ENCODE peak calls at places on chromosomes 13 and 19, in six cellular contexts. F is type B pancreatic cell, J is GM20000, M is SK-N-SH, O is B cell, Y is cardiac muscle cell. H is an unnamed sample.

GRCh38 chr19:51123381-51124186 is 1.1 kb upstream of the SIGLEC9 start:
- DNase-seq in J (no peak), F (no peak), M (no peak), O (no peak), Y (no peak), H (no peak)

GRCh38 chr19:40623403-40624239 is 22.5 kb downstream of the LTBP4 start:
- DNase-seq in F (no peak), Y (peak), O (no peak), J (no peak), M (peak), H (no peak)

GRCh38 chr13:20446900-20447299 is 78.8 kb downstream of the CRYL1 start:
- DNase-seq in O (no peak), Y (no peak), F (no peak), J (no peak), M (no peak), H (no peak)

GRCh38 chr13:44718467-44718866 is 142.3 kb upstream of the TSC22D1 start:
- DNase-seq in F (no peak), J (no peak), Y (no peak), O (no peak), M (no peak), H (no peak)

GRCh38 chr13:93066187-93066586 is 160.4 kb upstream of the GPC6 start:
- DNase-seq in O (no peak), F (no peak), Y (no peak), J (no peak), M (no peak), H (no peak)

GRCh38 chr13:36345438-36346221 is 564 bp downstream of the SPART start:
- DNase-seq in M (no peak), J (peak), Y (peak), O (peak), F (peak), H (peak)

GRCh38 chr19:46791944-46792343 is 3.5 kb upstream of the SLC1A5 start:
- DNase-seq in M (peak), O (no peak), Y (no peak), F (no peak), J (peak), H (no peak)

GRCh38 chr13:62246581-62246980 is 830.9 kb upstream of the PCDH20 start:
- DNase-seq in Y (no peak), O (no peak), F (no peak), J (no peak), M (no peak), H (no peak)

DNA sequence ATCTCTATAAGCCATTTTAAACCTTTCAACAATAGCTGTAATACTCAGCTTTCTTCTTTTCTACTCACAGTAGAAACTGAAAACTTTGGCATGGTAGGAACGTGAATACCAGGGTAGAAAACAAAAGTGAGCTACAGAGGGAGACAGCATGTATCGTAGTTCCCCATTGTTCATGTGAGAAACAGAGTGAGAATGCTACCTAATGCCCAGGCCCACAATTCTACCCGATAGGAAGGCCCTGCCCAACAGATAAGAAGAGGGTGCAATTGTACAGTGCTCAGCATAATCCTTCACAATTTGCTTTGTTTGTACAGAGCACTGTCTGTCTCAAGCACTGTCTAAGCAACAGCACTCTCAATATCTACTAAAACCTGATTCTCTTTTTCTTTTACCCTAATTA is 322.4 kb downstream of the EFNB2 start:
- DNase-seq in O (no peak), J (no peak), M (no peak), F (no peak), Y (no peak), H (no peak)
- TF ChIP-seq CTCF in O (no peak), J (no peak), M (no peak), F (no peak), Y (no peak), H (no peak)

GRCh38 chr13:95697052-95697680 is 20.2 kb downstream of the DNAJC3 start:
- DNase-seq in M (no peak), J (no peak), F (no peak), Y (no peak), O (no peak), H (no peak)

GRCh38 chr13:95698047-95698749 is 21.3 kb downstream of the DNAJC3 start:
- DNase-seq in M (no peak), F (no peak), O (no peak), J (no peak), Y (no peak), H (no peak)
- TF ChIP-seq CTCF in M (peak), F (peak), O (no peak), J (no peak), Y (peak), H (peak)

DNA sequence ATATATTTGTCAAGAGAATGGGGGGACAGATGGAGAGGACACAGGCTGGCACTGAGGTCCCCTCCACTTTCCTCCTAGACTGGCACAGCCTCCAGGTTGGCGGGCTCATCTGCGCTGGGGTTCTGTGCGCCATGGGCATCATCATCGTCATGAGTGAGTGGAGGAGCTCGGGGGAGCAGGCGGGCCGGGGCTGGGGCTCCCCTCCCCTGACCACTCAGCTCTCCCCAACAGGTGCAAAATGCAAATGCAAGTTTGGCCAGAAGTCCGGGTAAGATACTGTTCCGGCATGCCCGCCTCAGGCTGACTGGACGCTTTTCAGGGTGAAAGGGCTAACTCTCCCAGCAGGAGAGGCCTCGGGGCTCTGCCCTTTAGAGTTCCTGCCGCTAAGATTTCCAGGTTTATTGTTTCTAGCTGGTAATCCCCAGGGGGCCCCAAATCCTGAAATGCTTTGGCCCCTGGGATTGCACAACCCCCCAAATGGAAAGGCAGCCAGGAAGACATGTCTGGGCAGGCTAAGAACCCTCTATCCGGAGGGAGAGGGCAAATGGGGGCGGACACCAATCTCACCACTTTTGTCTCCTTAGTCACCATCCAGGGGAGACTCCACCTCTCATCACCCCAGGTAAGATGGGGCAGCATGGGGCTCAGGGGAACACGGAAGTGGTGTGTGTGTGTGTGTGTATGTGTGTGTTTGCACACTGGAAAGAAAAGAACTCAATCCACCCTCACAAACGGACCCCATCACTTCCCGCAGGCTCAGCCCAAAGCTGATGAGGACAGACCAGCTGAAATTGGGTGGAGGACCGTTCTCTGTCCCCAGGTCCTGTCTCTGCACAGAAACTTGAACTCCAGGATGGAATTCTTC is 7.3 kb downstream of the FXYD3 start:
- DNase-seq in M (no peak), J (no peak), O (no peak), Y (no peak), F (no peak), H (no peak)
- TF ChIP-seq CTCF in M (no peak), J (no peak), O (no peak), Y (no peak), F (no peak), H (no peak)

GRCh38 chr13:112260108-112261055 is 115.8 kb upstream of the SPACA7 start:
- DNase-seq in F (peak), M (no peak), J (no peak), O (no peak), Y (no peak), H (no peak)
- TF ChIP-seq CTCF in F (no peak), M (no peak), J (no peak), O (no peak), Y (no peak), H (no peak)

GRCh38 chr19:22545751-22546150 is 88.4 kb upstream of the ZNF492 start:
- DNase-seq in F (no peak), Y (no peak), O (no peak), M (peak), J (peak), H (no peak)
- TF ChIP-seq CTCF in F (peak), Y (no peak), O (no peak), M (peak), J (peak), H (peak)

GRCh38 chr13:49792550-49793324 is at the start of gene KPNA3:
- DNase-seq in Y (peak), O (peak), M (peak), J (peak), F (peak), H (peak)
- TF ChIP-seq CTCF in Y (no peak), O (no peak), M (no peak), J (peak), F (no peak), H (no peak)

GRCh38 chr13:39279077-39279476 is 240.8 kb downstream of the NHLRC3 start:
- DNase-seq in F (no peak), O (no peak), J (no peak), M (no peak), Y (no peak), H (no peak)

GRCh38 chr13:39282400-39282972 is 244.2 kb downstream of the NHLRC3 start:
- DNase-seq in F (no peak), O (no peak), Y (no peak), J (peak), M (no peak), H (no peak)

GRCh38 chr13:39281539-39282150 is 243.4 kb downstream of the NHLRC3 start:
- DNase-seq in O (no peak), J (no peak), M (no peak), F (no peak), Y (no peak), H (no peak)

GRCh38 chr13:39283062-39283461 is 244.8 kb downstream of the NHLRC3 start:
- DNase-seq in Y (no peak), M (no peak), J (no peak), O (no peak), F (no peak), H (no peak)

DNA sequence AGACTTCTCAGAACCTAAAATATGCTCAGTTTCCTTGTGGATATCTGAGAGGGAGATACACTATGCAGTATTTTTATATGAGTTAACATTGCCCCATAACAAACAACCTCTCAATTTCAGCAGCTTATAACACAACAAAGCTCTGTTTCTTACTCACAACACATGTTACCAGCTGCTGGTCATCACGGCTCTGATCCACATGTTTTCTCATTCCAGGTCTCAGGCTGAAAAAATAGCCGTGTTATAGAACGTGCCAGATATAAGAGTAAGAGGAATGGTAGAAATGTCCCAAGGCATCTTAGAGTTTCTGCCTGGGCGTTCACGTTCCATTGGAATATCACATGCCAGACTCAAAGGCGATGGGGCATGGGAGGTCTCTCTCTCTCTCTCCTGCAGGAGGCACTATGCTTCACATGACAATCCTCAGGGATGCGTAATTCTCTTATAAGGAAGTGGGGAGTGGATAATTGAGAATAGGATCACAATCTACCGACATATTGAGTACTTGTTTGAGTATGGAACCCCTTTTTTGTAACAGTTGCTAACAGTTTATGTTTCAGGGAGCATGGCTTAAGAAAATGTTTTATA is 246.6 kb downstream of the NHLRC3 start:
- DNase-seq in O (no peak), F (no peak), J (no peak), Y (no peak), M (no peak), H (no peak)
- TF ChIP-seq CTCF in O (no peak), F (no peak), J (no peak), Y (peak), M (peak), H (no peak)

DNA sequence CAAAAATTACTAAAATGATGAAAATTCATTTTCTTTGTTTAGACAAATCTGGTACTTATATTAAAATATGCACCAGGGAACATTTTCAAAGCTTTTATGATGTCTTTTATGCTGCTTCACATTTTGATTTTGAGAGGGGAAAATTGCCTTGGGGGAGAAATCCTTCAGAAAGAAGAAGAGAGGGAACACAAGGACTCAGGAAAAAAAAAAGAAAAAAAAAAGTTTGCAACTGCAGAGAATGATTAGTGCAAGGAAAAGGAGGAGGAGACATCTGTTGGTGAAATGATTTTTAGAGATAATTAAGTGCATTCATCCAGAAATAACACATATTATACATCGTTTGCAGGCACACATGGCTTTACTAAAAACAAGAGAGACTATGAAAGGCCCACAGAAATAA is 1058.3 kb downstream of the PCDH9 start:
- DNase-seq in Y (no peak), J (no peak), F (no peak), O (no peak), M (peak), H (no peak)
- TF ChIP-seq CTCF in Y (no peak), J (no peak), F (no peak), O (no peak), M (no peak), H (no peak)